ENCODE peak calls at places on chromosomes 6 and 20, in five cellular contexts. One of them, this sample, is unnamed.

GRCh38 chr6:145845557-145845956 is 31.0 kb upstream of the FBXO30 start:
- DNase-seq in amygdala: no peak
- DNase-seq in T follicular helper cell: no peak
- DNase-seq in A549: no peak
- DNase-seq in activated CD4-positive, alpha-beta T cell treated with anti-CD3 and anti-CD28 coated beads for 24 hours: no peak
- DNase-seq in this sample: no peak

GRCh38 chr6:11230158-11231107 is 2.0 kb downstream of the NEDD9 start:
- DNase-seq in amygdala: no peak
- DNase-seq in T follicular helper cell: no peak
- DNase-seq in A549: no peak
- DNase-seq in activated CD4-positive, alpha-beta T cell treated with anti-CD3 and anti-CD28 coated beads for 24 hours: no peak
- DNase-seq in this sample: no peak

GRCh38 chr6:154653853-154654252 is 79.4 kb upstream of the SCAF8 start:
- DNase-seq in amygdala: no peak
- DNase-seq in T follicular helper cell: no peak
- DNase-seq in A549: peak
- DNase-seq in activated CD4-positive, alpha-beta T cell treated with anti-CD3 and anti-CD28 coated beads for 24 hours: no peak
- DNase-seq in this sample: no peak

GRCh38 chr20:8139899-8140298 is 7.8 kb downstream of the PLCB1 start:
- DNase-seq in amygdala: no peak
- DNase-seq in T follicular helper cell: no peak
- DNase-seq in A549: no peak
- DNase-seq in activated CD4-positive, alpha-beta T cell treated with anti-CD3 and anti-CD28 coated beads for 24 hours: no peak
- DNase-seq in this sample: no peak

GRCh38 chr6:45930419-45931059 is 85.1 kb downstream of the CLIC5 start:
- DNase-seq in amygdala: peak
- DNase-seq in T follicular helper cell: peak
- DNase-seq in A549: peak
- DNase-seq in activated CD4-positive, alpha-beta T cell treated with anti-CD3 and anti-CD28 coated beads for 24 hours: peak
- DNase-seq in this sample: peak

GRCh38 chr20:63101781-63102719 is 95.3 kb upstream of the BHLHE23 start:
- DNase-seq in amygdala: no peak
- DNase-seq in T follicular helper cell: peak
- DNase-seq in A549: no peak
- DNase-seq in activated CD4-positive, alpha-beta T cell treated with anti-CD3 and anti-CD28 coated beads for 24 hours: peak
- DNase-seq in this sample: peak

GRCh38 chr6:14910692-14911547 is 334.9 kb upstream of the JARID2 start:
- DNase-seq in amygdala: no peak
- DNase-seq in T follicular helper cell: no peak
- DNase-seq in A549: no peak
- DNase-seq in activated CD4-positive, alpha-beta T cell treated with anti-CD3 and anti-CD28 coated beads for 24 hours: no peak
- DNase-seq in this sample: no peak

GRCh38 chr20:56897318-56897962 is 268.3 kb downstream of the TFAP2C start:
- DNase-seq in amygdala: no peak
- DNase-seq in T follicular helper cell: no peak
- DNase-seq in A549: no peak
- DNase-seq in activated CD4-positive, alpha-beta T cell treated with anti-CD3 and anti-CD28 coated beads for 24 hours: no peak
- DNase-seq in this sample: no peak

GRCh38 chr6:44386364-44386928 is 1.1 kb upstream of the CDC5L start:
- DNase-seq in amygdala: no peak
- DNase-seq in T follicular helper cell: no peak
- DNase-seq in A549: no peak
- DNase-seq in activated CD4-positive, alpha-beta T cell treated with anti-CD3 and anti-CD28 coated beads for 24 hours: no peak
- DNase-seq in this sample: no peak

GRCh38 chr6:28282923-28283322 is 1.6 kb downstream of the PGBD1 start:
- DNase-seq in amygdala: no peak
- DNase-seq in T follicular helper cell: no peak
- DNase-seq in A549: no peak
- DNase-seq in activated CD4-positive, alpha-beta T cell treated with anti-CD3 and anti-CD28 coated beads for 24 hours: no peak
- DNase-seq in this sample: no peak